ENCODE peak calls at places on chromosomes 6 and 20, in ten cellular contexts. D is CD8-positive, alpha-beta T cell; H is pancreas; I is heart left ventricle; W is Peyer's patch; U is cardiac muscle cell; C is upper lobe of right lung; E is transverse colon; F is left ventricle myocardium inferior; A is naive thymus-derived CD4-positive, alpha-beta T cell. Y is an unnamed sample. For H3K4me1, the result is how much of the 10 kb centered on the place peaks cover.

GRCh38 chr20:4800676-4801449 is 79.2 kb downstream of the PRND start:
- DNase-seq in D (no peak), H (no peak), I (no peak), W (no peak), U (no peak), C (no peak), E (no peak), F (no peak), A (no peak), Y (no peak)

GRCh38 chr6:14453712-14454466 is 336.3 kb downstream of the CD83 start:
- DNase-seq in D (no peak), H (no peak), I (no peak), W (no peak), U (no peak), C (no peak), E (no peak), F (no peak), A (no peak), Y (no peak)

GRCh38 chr6:53603381-53604121 is 58.6 kb upstream of the GCLC start:
- DNase-seq in D (no peak), H (no peak), I (no peak), W (no peak), U (no peak), C (no peak), E (no peak), F (no peak), A (no peak), Y (no peak)

GRCh38 chr6:85135376-85136094 is 314.3 kb upstream of the NT5E start:
- DNase-seq in D (no peak), H (no peak), I (no peak), W (no peak), U (no peak), C (no peak), E (no peak), F (no peak), A (no peak), Y (no peak)

GRCh38 chr6:43771858-43772570 is 2.0 kb downstream of the VEGFA start:
- DNase-seq in D (peak), H (peak), I (peak), W (peak), U (peak), C (peak), E (peak), F (peak), A (peak), Y (peak)

GRCh38 chr6:128822271-128822670 is 60.7 kb upstream of the LAMA2 start:
- DNase-seq in D (no peak), H (no peak), I (peak), W (no peak), U (no peak), C (no peak), E (no peak), F (peak), A (no peak), Y (no peak)

GRCh38 chr6:148316308-148316707 is 26.3 kb upstream of the SASH1 start:
- DNase-seq in D (no peak), H (peak), I (no peak), W (no peak), U (no peak), C (no peak), E (no peak), F (peak), A (no peak), Y (no peak)

GRCh38 chr6:163585932-163586437 is 171.5 kb downstream of the QKI start:
- DNase-seq in D (no peak), H (peak), I (peak), W (no peak), U (no peak), C (no peak), E (no peak), F (peak), A (no peak), Y (peak)

GRCh38 chr6:110491644-110492317 is 15.4 kb upstream of the SLC22A16 start:
- DNase-seq in D (no peak), H (no peak), I (no peak), W (no peak), U (no peak), C (no peak), E (no peak), F (no peak), A (no peak), Y (no peak)

GRCh38 chr6:32194825-32195651 is 2.6 kb upstream of the GPSM3 start:
- DNase-seq in D (no peak), H (no peak), I (no peak), W (no peak), U (peak), C (no peak), E (peak), F (no peak), A (no peak), Y (no peak)

DNA sequence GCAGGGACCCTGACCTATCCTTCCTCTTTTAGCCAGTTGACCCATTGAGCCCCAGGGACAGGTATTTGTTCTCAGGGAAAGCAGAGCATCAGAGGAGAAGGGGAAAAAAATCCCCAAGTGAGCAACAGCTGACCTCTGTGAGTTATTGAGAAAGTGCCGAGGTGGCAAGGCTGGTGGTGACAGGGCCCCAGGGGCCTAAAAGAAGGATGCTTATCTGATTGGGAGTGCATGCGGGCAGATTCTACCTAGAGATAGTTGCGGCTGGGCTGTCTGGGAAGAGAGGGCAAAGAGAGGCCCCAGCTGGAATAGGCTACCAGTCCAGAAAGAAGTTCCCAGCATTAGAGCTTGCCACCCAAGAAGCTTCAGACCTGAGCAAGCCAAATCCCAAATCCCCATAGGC is 26.5 kb upstream of the MAFB start:
- DNase-seq in D (no peak), H (no peak), I (no peak), W (no peak), U (no peak), C (no peak), E (no peak), F (no peak), A (no peak), Y (no peak)
- H3K4me3 ChIP-seq in D (no peak), H (no peak), I (no peak), W (no peak), U (no peak), C (no peak), E (no peak), F (no peak), A (no peak), Y (no peak)

DNA sequence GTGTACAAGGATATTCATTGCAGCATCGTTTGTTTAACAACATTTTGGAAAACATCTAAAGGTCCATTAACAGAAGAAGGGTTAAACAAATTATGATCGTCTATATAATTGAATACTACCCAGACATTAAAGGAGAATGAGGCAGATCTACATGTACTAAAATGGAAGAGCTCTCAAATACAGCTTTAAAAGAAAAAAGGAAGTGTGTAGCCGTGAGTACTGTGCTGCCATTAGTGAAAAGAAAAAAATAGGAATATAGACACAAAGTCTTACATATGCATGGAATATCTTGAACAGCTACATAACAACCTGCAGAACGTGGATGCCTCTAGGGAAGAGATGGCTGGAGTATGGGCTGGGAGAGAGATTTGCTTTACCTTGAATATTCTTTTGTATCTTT is 37.9 kb downstream of the PRDM1 start:
- DNase-seq in D (no peak), H (no peak), I (no peak), W (no peak), U (no peak), C (no peak), E (no peak), F (no peak), A (no peak), Y (no peak)
- H3K4me1 ChIP-seq in D (under half), H (under half), I (under half), W (under half), U (under half), C (under half), E (under half), F (under half), A (under half), Y (under half)

GRCh38 chr20:48788486-48789072 is 39.2 kb downstream of the PREX1 start:
- DNase-seq in D (no peak), H (no peak), I (no peak), W (peak), U (no peak), C (no peak), E (peak), F (no peak), A (no peak), Y (no peak)
- H3K4me3 ChIP-seq in D (no peak), H (no peak), I (no peak), W (no peak), U (no peak), C (no peak), E (no peak), F (no peak), A (no peak), Y (no peak)

GRCh38 chr20:35226775-35227681 is 538 bp downstream of the MMP24 start:
- DNase-seq in D (peak), H (peak), I (peak), W (peak), U (peak), C (peak), E (peak), F (peak), A (peak), Y (peak)
- H3K4me1 ChIP-seq in D (under half), H (under half), I (under half), W (under half), U (under half), C (under half), E (under half), F (under half), A (under half), Y (under half)

GRCh38 chr6:116476021-116476678 is 15.0 kb downstream of the CALHM6 start:
- DNase-seq in D (no peak), H (no peak), I (no peak), W (no peak), U (no peak), C (no peak), E (peak), F (no peak), A (peak), Y (no peak)
- H3K4me3 ChIP-seq in D (no peak), H (no peak), I (no peak), W (no peak), U (no peak), C (no peak), E (no peak), F (no peak), A (peak), Y (no peak)

GRCh38 chr20:1377984-1378742 is 14.7 kb downstream of the FKBP1A start:
- DNase-seq in D (no peak), H (no peak), I (no peak), W (no peak), U (no peak), C (no peak), E (no peak), F (no peak), A (no peak), Y (no peak)
- H3K4me1 ChIP-seq in D (half or more), H (under half), I (half or more), W (under half), U (under half), C (half or more), E (half or more), F (half or more), A (under half), Y (under half)

GRCh38 chr20:58512808-58513552 is 2.2 kb downstream of the APCDD1L start:
- DNase-seq in D (no peak), H (no peak), I (no peak), W (no peak), U (no peak), C (no peak), E (no peak), F (no peak), A (no peak), Y (peak)
- H3K4me3 ChIP-seq in D (no peak), H (no peak), I (no peak), W (no peak), U (no peak), C (no peak), E (no peak), F (no peak), A (no peak), Y (no peak)

DNA sequence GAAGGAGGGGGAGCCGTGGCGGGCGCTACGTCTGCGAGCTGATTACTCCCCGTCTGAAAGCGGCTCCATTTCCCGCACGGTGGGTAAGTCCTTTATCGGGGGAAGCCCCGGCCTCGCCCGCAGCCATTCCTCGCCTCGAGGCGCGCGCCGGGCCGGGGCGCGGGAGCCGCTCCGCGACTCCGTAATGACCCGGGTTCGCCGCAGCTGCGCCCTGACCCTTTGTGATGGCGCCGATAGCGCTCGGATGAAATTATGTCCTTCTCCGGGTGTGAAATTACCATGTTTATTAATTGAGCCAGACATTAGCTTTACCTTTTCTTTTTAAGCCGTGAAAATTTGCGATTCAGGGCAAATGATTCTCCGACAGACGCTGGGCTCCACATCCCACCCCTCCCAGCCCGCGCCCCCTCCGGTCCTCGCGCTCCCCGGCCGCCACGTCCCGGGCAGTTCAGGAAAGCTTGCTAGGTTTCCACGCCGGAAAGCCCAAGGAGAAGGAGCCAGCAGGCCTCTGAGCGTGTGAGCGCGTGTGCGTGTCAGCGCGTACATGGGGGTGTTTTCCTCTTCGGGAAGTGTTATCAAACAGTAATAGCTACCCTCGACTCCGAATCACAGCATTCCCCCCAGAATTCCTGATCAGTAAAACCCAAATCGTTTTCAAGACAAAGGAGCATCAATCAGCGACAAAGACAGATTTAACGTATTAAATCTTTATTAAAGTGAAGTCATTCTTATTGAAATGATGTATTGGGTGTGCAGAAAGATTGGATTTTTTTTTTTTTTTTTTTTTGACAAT is 30.0 kb downstream of the TFAP2A start:
- DNase-seq in D (no peak), H (no peak), I (no peak), W (no peak), U (no peak), C (no peak), E (no peak), F (no peak), A (no peak), Y (no peak)
- H3K4me1 ChIP-seq in D (under half), H (under half), I (under half), W (under half), U (under half), C (under half), E (under half), F (under half), A (under half), Y (under half)

Y was measured in tibial artery.